ENCODE peak calls at places on chromosome 19, in ten cellular contexts. L, G, M, E, F, D, H, P, A and O are unnamed samples.

GRCh38 chr19:48962849-48963165 is 2.3 kb upstream of the FTL start:
- DNase-seq in L (no peak), G (no peak), M (no peak), E (no peak), F (no peak), D (no peak), H (no peak), P (no peak), A (no peak), O (no peak)

GRCh38 chr19:18932216-18932841 is 8.7 kb downstream of the HOMER3 start:
- DNase-seq in L (peak; percentile 76), G (peak; percentile 75), M (peak; percentile 77), E (peak; percentile 83), F (peak; percentile 70), D (peak; percentile 67), H (peak; percentile 96), P (peak; percentile 35), A (peak; percentile 85), O (peak; percentile 85)

GRCh38 chr19:43763473-43763939 is 8.7 kb upstream of the SMG9 start:
- DNase-seq in L (no peak), G (no peak), M (no peak), E (no peak), F (no peak), D (no peak), H (no peak), P (peak; percentile 71), A (no peak), O (no peak)

GRCh38 chr19:4923379-4923747 is 14.1 kb downstream of the UHRF1 start:
- DNase-seq in L (no peak), G (no peak), M (no peak), E (no peak), F (no peak), D (no peak), H (no peak), P (no peak), A (no peak), O (no peak)

GRCh38 chr19:55676889-55677505 is 2.0 kb downstream of the EPN1 start:
- DNase-seq in L (no peak), G (no peak), M (no peak), E (no peak), F (no peak), D (no peak), H (no peak), P (no peak), A (no peak), O (no peak)

GRCh38 chr19:5590865-5591154 is 23.1 kb upstream of the TINCR start:
- DNase-seq in L (no peak), G (no peak), M (no peak), E (no peak), F (no peak), D (no peak), H (no peak), P (no peak), A (no peak), O (no peak)

GRCh38 chr19:55519461-55520311 is 17.2 kb downstream of the SBK2 start:
- DNase-seq in L (no peak), G (no peak), M (no peak), E (no peak), F (no peak), D (no peak), H (no peak), P (peak; percentile 89), A (no peak), O (no peak)

GRCh38 chr19:4737955-4738580 is 14.4 kb upstream of the DPP9 start:
- DNase-seq in L (no peak), G (no peak), M (no peak), E (no peak), F (no peak), D (no peak), H (no peak), P (no peak), A (no peak), O (no peak)

GRCh38 chr19:46840157-46840942 is 10.3 kb downstream of the AP2S1 start:
- DNase-seq in L (peak; percentile 57), G (no peak), M (peak; percentile 65), E (peak; percentile 51), F (peak; percentile 51), D (no peak), H (peak; percentile 55), P (peak; percentile 51), A (no peak), O (peak; percentile 86)

GRCh38 chr19:46841458-46842083 is 9.1 kb downstream of the AP2S1 start:
- DNase-seq in L (peak; percentile 60), G (peak; percentile 82), M (no peak), E (no peak), F (no peak), D (no peak), H (peak; percentile 85), P (peak; percentile 70), A (peak; percentile 93), O (no peak)

GRCh38 chr19:46838160-46838559 is 12.5 kb downstream of the AP2S1 start:
- DNase-seq in L (no peak), G (no peak), M (no peak), E (no peak), F (no peak), D (no peak), H (no peak), P (no peak), A (no peak), O (no peak)

GRCh38 chr19:46842791-46843190 is 7.9 kb downstream of the AP2S1 start:
- DNase-seq in L (no peak), G (no peak), M (no peak), E (no peak), F (no peak), D (no peak), H (no peak), P (no peak), A (no peak), O (no peak)

DNA sequence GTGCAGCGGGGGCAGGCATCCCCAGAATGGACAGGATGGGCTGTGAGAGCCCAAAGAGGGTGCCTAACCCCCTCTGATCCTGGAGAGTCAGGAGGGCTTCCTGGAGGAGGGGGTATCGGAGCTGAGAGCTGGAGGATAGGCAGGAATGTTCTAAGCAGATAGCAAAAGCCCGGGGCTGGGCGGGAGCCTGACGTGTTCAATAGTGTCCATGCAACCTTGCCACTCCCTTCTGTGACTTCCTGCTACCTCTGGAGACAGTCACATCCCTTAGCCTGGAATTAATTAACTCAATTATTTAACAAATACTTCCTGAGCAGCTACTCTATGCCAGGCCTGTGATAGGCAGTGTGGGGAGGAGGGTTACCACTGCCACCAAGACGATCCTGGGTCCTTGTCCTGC is 10.9 kb downstream of the AP2S1 start:
- DNase-seq in L (no peak), G (no peak), M (no peak), E (no peak), F (no peak), D (no peak), H (no peak), P (no peak), A (no peak), O (no peak)
- H3K36me3 ChIP-seq in L (no peaks in the 10 kb centered on the region), G (peaks cover 49% of the 10 kb centered on the region), M (peaks cover 5% of the 10 kb centered on the region), E (no peaks in the 10 kb centered on the region), F (no peaks in the 10 kb centered on the region), D (peaks cover 10% of the 10 kb centered on the region), H (no peaks in the 10 kb centered on the region), P (peaks cover 19% of the 10 kb centered on the region), A (peaks cover 66% of the 10 kb centered on the region), O (peaks cover 23% of the 10 kb centered on the region)

GRCh38 chr19:29672933-29673336 is 7.7 kb downstream of the PLEKHF1 start:
- DNase-seq in L (no peak), G (no peak), M (peak; percentile 88), E (no peak), F (peak; percentile 91), D (no peak), H (no peak), P (no peak), A (peak; percentile 58), O (no peak)

GRCh38 chr19:29671393-29672076 is 6.3 kb downstream of the PLEKHF1 start:
- DNase-seq in L (no peak), G (no peak), M (peak; percentile 91), E (no peak), F (peak; percentile 73), D (no peak), H (peak; percentile 43), P (peak; percentile 64), A (peak; percentile 67), O (no peak)

GRCh38 chr19:29674374-29675119 is 9.3 kb downstream of the PLEKHF1 start:
- DNase-seq in L (no peak), G (no peak), M (no peak), E (no peak), F (no peak), D (no peak), H (no peak), P (no peak), A (peak; percentile 64), O (no peak)

GRCh38 chr19:29673451-29674371 is 8.4 kb downstream of the PLEKHF1 start:
- DNase-seq in L (no peak), G (no peak), M (no peak), E (no peak), F (no peak), D (no peak), H (no peak), P (no peak), A (peak; percentile 66), O (no peak)

DNA sequence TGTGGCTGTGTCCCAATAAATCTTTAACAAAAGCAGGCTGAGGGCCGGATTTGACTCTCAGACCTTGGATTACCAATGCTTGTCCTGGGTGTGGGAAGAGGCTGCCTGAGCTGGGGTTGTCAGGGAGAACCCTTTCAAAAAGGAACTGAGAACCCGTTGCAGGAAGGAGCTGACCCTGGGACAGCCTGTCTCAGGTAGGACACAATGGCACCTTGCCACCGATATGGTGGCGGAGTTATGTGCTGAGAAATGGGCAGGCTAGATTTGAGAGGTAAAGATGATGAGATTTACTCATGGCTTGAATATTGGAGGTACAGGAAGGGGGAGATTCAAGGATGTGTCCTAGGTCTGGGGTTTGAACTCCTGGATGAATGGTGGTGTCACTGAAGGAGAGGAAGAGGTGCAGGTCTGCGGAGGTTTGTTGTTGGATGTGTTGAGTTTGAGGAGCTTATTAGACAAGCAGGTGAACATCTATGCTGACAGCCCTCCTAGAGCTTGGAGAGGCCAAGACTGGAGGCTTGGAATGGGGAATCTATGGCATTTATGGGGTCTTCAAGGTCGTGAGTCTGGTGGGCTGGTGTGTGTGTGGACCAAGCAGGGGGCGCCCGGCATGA is 7.2 kb downstream of the PLEKHF1 start:
- DNase-seq in L (no peak), G (no peak), M (peak; percentile 61), E (no peak), F (no peak), D (no peak), H (no peak), P (no peak), A (peak; percentile 55), O (no peak)
- H3K27ac ChIP-seq in L (no peak overlapping the region), G (peak overlapping the region; percentile 84), M (peak overlapping the region; percentile 80), E (no peak overlapping the region), F (peak overlapping the region; percentile 77), D (peak overlapping the region; percentile 44), H (no peak overlapping the region), P (no peak overlapping the region), A (peak overlapping the region; percentile 7), O (no peak overlapping the region)

GRCh38 chr19:57632987-57633831 is at the start of gene ZNF211:
- DNase-seq in L (peak; percentile 91), G (peak; percentile 94), M (peak; percentile 90), E (peak; percentile 90), F (peak; percentile 88), D (peak; percentile 84), H (peak; percentile 95), P (peak; percentile 93), A (peak; percentile 94), O (peak; percentile 91)

GRCh38 chr19:57641715-57642234 is 8.8 kb downstream of the ZNF211 start:
- DNase-seq in L (no peak), G (no peak), M (no peak), E (no peak), F (no peak), D (no peak), H (no peak), P (no peak), A (no peak), O (no peak)

GRCh38 chr19:57633832-57634131 is 814 bp downstream of the ZNF211 start:
- DNase-seq in L (no peak), G (no peak), M (no peak), E (no peak), F (no peak), D (no peak), H (peak; percentile 31), P (no peak), A (no peak), O (no peak)

GRCh38 chr19:57642396-57643046 is 9.6 kb downstream of the ZNF211 start:
- DNase-seq in L (no peak), G (no peak), M (no peak), E (no peak), F (no peak), D (no peak), H (no peak), P (no peak), A (no peak), O (no peak)

GRCh38 chr19:57637379-57637778 is 4.4 kb downstream of the ZNF211 start:
- DNase-seq in L (no peak), G (no peak), M (no peak), E (no peak), F (peak; percentile 4), D (no peak), H (no peak), P (no peak), A (no peak), O (no peak)
- H3K36me3 ChIP-seq in L (no peaks in the 10 kb centered on the region), G (peaks cover 76% of the 10 kb centered on the region), M (peaks cover 61% of the 10 kb centered on the region), E (peaks cover 11% of the 10 kb centered on the region), F (peaks cover 55% of the 10 kb centered on the region), D (peaks cover 24% of the 10 kb centered on the region), H (no peaks in the 10 kb centered on the region), P (peaks cover 17% of the 10 kb centered on the region), A (peaks cover 82% of the 10 kb centered on the region), O (peaks cover 19% of the 10 kb centered on the region)

DNA sequence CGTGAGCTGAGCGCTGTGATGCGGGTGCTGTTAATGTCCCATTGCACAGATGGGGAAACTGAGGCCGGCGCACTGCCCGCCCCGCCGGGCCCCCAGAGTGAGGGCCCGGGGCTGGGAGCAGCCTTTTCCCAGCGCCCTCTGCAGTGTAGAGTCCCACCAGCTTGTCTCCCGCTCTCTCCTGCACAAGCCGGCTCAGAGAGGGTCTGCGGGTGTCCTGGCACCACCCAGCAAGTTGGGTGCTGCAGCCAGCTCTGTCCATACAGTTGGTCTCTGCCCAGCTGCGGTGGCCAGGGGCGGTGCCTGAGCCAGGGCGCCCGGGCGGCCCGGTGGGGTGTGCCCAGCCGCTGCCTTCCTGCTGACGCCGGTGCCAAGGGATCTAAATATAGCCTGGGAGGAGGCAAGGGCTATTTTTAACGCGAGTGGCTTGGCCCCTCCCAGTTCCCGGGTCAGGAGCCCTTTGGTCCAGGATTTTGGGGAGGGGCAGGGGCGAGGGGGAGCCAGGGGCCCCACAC is 19.3 kb downstream of the GADD45B start:
- DNase-seq in L (peak; percentile 70), G (peak; percentile 88), M (peak; percentile 57), E (peak; percentile 68), F (no peak), D (peak; percentile 53), H (peak; percentile 87), P (peak; percentile 56), A (peak; percentile 95), O (no peak)
- H3K27ac ChIP-seq in L (peak overlapping the region; percentile 61), G (peak overlapping the region; percentile 96), M (peak overlapping the region; percentile 55), E (peak overlapping the region; percentile 68), F (peak overlapping the region; percentile 43), D (peak overlapping the region; percentile 55), H (peak overlapping the region; percentile 80), P (peak overlapping the region; percentile 82), A (peak overlapping the region; percentile 83), O (no peak overlapping the region)